ENCODE peak calls at places on chromosomes 4 and X, in eight cellular contexts. R is B cell, X is GM06990, O is upper lobe of right lung, N is glutamatergic neuron, Q is choroid plexus epithelial cell, T is cardiac muscle cell, P is hepatocyte. D is an unnamed sample.

GRCh38 chrX:1462596-1463251 is 10.0 kb upstream of the ASMTL start:
- DNase-seq in R (peak), X (no peak), O (peak), N (no peak), Q (peak), T (no peak), P (peak), D (no peak)

GRCh38 chr4:34469518-34469917 is 1774.8 kb downstream of the ARAP2 start:
- DNase-seq in R (no peak), X (no peak), O (no peak), N (no peak), Q (no peak), T (no peak), P (no peak), D (no peak)

GRCh38 chr4:54660145-54660535 is 2.4 kb downstream of the KIT start:
- DNase-seq in R (no peak), X (no peak), O (no peak), N (no peak), Q (no peak), T (no peak), P (no peak), D (no peak)

GRCh38 chr4:104393649-104394048 is 101.0 kb downstream of the CXXC4 start:
- DNase-seq in R (no peak), X (no peak), O (no peak), N (no peak), Q (no peak), T (no peak), P (no peak), D (no peak)

GRCh38 chr4:119111296-119111695 is 24.3 kb upstream of the MYOZ2 start:
- DNase-seq in R (no peak), X (no peak), O (no peak), N (no peak), Q (no peak), T (no peak), P (no peak), D (no peak)

GRCh38 chr4:133596459-133596858 is 447.4 kb downstream of the PCDH10 start:
- DNase-seq in R (no peak), X (no peak), O (no peak), N (no peak), Q (no peak), T (peak), P (no peak), D (no peak)

GRCh38 chrX:9456250-9457074 is 8.4 kb upstream of the TBL1X start:
- DNase-seq in R (no peak), X (no peak), O (no peak), N (no peak), Q (no peak), T (no peak), P (no peak), D (no peak)

GRCh38 chrX:119871599-119872395 is at the start of the genes NDUFA1 and RNF113A:
- DNase-seq in R (peak), X (peak), O (peak), N (peak), Q (peak), T (peak), P (peak), D (peak)

GRCh38 chr4:164770051-164770724 is 16.3 kb downstream of the SMIM31 start:
- DNase-seq in R (no peak), X (no peak), O (no peak), N (no peak), Q (no peak), T (no peak), P (no peak), D (no peak)

GRCh38 chrX:56222473-56223000 is 9.6 kb upstream of the KLF8 start:
- DNase-seq in R (no peak), X (no peak), O (no peak), N (no peak), Q (no peak), T (no peak), P (no peak), D (no peak)

GRCh38 chrX:45351478-45351877 is 150.8 kb upstream of the DIPK2B start:
- DNase-seq in R (no peak), X (no peak), O (no peak), N (no peak), Q (peak), T (no peak), P (no peak), D (no peak)

GRCh38 chrX:38929966-38930421 is 128.7 kb downstream of the MID1IP1 start:
- DNase-seq in R (no peak), X (no peak), O (no peak), N (no peak), Q (peak), T (peak), P (no peak), D (no peak)

GRCh38 chrX:109619816-109620215 is 5.2 kb downstream of the KCNE5 start:
- DNase-seq in R (no peak), X (no peak), O (no peak), N (peak), Q (no peak), T (no peak), P (no peak), D (no peak)

GRCh38 chr4:13546855-13547562 is 2.7 kb upstream of the NKX3-2 start:
- DNase-seq in R (no peak), X (no peak), O (no peak), N (peak), Q (no peak), T (no peak), P (peak), D (no peak)

GRCh38 chrX:72351606-72352338 is 46.1 kb upstream of the CITED1 start:
- DNase-seq in R (no peak), X (no peak), O (no peak), N (no peak), Q (no peak), T (no peak), P (peak), D (no peak)

GRCh38 chr4:91653067-91653466 is 650.7 kb upstream of the GRID2 start:
- DNase-seq in R (no peak), X (no peak), O (no peak), N (no peak), Q (no peak), T (no peak), P (no peak), D (no peak)

GRCh38 chr4:111323916-111324315 is 701.0 kb upstream of the PITX2 start:
- DNase-seq in R (no peak), X (no peak), O (no peak), N (no peak), Q (peak), T (no peak), P (no peak), D (no peak)

GRCh38 chr4:37693450-37694190 is 7.4 kb upstream of the RELL1 start:
- DNase-seq in R (no peak), X (no peak), O (no peak), N (no peak), Q (peak), T (no peak), P (no peak), D (no peak)

GRCh38 chrX:152641256-152641875 is 3.7 kb downstream of the GABRQ start:
- DNase-seq in R (no peak), X (no peak), O (no peak), N (no peak), Q (no peak), T (no peak), P (no peak), D (no peak)

GRCh38 chr4:38488891-38489861 is 174.8 kb upstream of the KLF3 start:
- DNase-seq in R (no peak), X (no peak), O (no peak), N (peak), Q (peak), T (peak), P (peak), D (no peak)

GRCh38 chrX:130413415-130413814 is 11.6 kb downstream of the RBMX2 start:
- DNase-seq in R (no peak), X (no peak), O (no peak), N (no peak), Q (peak), T (no peak), P (no peak), D (no peak)

GRCh38 chrX:66676413-66676812 is 37.5 kb upstream of the EDA2R start:
- DNase-seq in R (no peak), X (no peak), O (no peak), N (no peak), Q (peak), T (no peak), P (no peak), D (no peak)

GRCh38 chr4:13539721-13540445 is 4.4 kb downstream of the NKX3-2 start:
- DNase-seq in R (no peak), X (no peak), O (no peak), N (no peak), Q (no peak), T (no peak), P (no peak), D (no peak)

GRCh38 chr4:98448923-98449322 is 187.7 kb downstream of the RAP1GDS1 start:
- DNase-seq in R (no peak), X (peak), O (no peak), N (no peak), Q (no peak), T (peak), P (no peak), D (no peak)

GRCh38 chr4:164977243-164978164 is at the start of gene TRIM61:
- DNase-seq in R (peak), X (peak), O (peak), N (no peak), Q (peak), T (peak), P (no peak), D (no peak)

GRCh38 chrX:10015711-10016515 is 48.8 kb downstream of the CLDN34 start:
- DNase-seq in R (peak), X (no peak), O (peak), N (peak), Q (no peak), T (peak), P (peak), D (peak)

GRCh38 chrX:127578395-127578794 is 473.8 kb downstream of the ACTRT1 start:
- DNase-seq in R (no peak), X (no peak), O (no peak), N (no peak), Q (no peak), T (no peak), P (no peak), D (no peak)

GRCh38 chr4:131650951-131651350 is 1498.1 kb upstream of the PCDH10 start:
- DNase-seq in R (no peak), X (no peak), O (no peak), N (no peak), Q (no peak), T (no peak), P (no peak), D (no peak)

GRCh38 chrX:16436348-16437188 is 213.4 kb upstream of the S100G start:
- DNase-seq in R (no peak), X (no peak), O (peak), N (peak), Q (peak), T (peak), P (peak), D (peak)

GRCh38 chr4:98181815-98182214 is 38.5 kb upstream of the STPG2 start:
- DNase-seq in R (no peak), X (no peak), O (no peak), N (no peak), Q (peak), T (peak), P (peak), D (no peak)

GRCh38 chrX:30317308-30317707 is 8.1 kb upstream of the NR0B1 start:
- DNase-seq in R (no peak), X (no peak), O (no peak), N (no peak), Q (no peak), T (no peak), P (no peak), D (no peak)

GRCh38 chrX:12961191-12961718 is 13.7 kb upstream of the TMSB4X start:
- DNase-seq in R (no peak), X (no peak), O (no peak), N (no peak), Q (peak), T (no peak), P (no peak), D (no peak)
- TF ChIP-seq CTCF in R (peak), X (peak), O (no peak), N (no peak), Q (no peak), T (no peak), P (no peak), D (no peak)

GRCh38 chrX:134753185-134754008 is 95.1 kb upstream of the PLAC1 start:
- DNase-seq in R (no peak), X (no peak), O (no peak), N (no peak), Q (peak), T (no peak), P (no peak), D (no peak)
- TF ChIP-seq CTCF in R (no peak), X (no peak), O (no peak), N (no peak), Q (peak), T (peak), P (peak), D (no peak)

GRCh38 chr4:147597561-147597960 is 19.6 kb upstream of the TMEM184C start:
- DNase-seq in R (no peak), X (no peak), O (no peak), N (no peak), Q (no peak), T (no peak), P (no peak), D (no peak)

GRCh38 chr4:147596976-147597375 is 20.2 kb upstream of the TMEM184C start:
- DNase-seq in R (no peak), X (no peak), O (no peak), N (no peak), Q (peak), T (no peak), P (no peak), D (peak)

GRCh38 chr4:147591048-147591577 is 26.1 kb upstream of the TMEM184C start:
- DNase-seq in R (no peak), X (no peak), O (no peak), N (no peak), Q (peak), T (no peak), P (no peak), D (no peak)

GRCh38 chr4:147596377-147596776 is 20.8 kb upstream of the TMEM184C start:
- DNase-seq in R (no peak), X (no peak), O (no peak), N (no peak), Q (peak), T (no peak), P (no peak), D (no peak)

GRCh38 chr4:147594107-147594506 is 23.1 kb upstream of the TMEM184C start:
- DNase-seq in R (no peak), X (no peak), O (no peak), N (no peak), Q (no peak), T (no peak), P (no peak), D (no peak)
- TF ChIP-seq CTCF in R (no peak), X (no peak), O (no peak), N (no peak), Q (peak), T (peak), P (no peak), D (no peak)

GRCh38 chr4:187668683-187669082 is 326.9 kb upstream of the ZFP42 start:
- DNase-seq in R (no peak), X (no peak), O (no peak), N (no peak), Q (no peak), T (no peak), P (no peak), D (no peak)

GRCh38 chr4:187664011-187664410 is 331.6 kb upstream of the ZFP42 start:
- DNase-seq in R (no peak), X (no peak), O (no peak), N (no peak), Q (no peak), T (no peak), P (no peak), D (no peak)

GRCh38 chr4:187667095-187667494 is 328.5 kb upstream of the ZFP42 start:
- DNase-seq in R (no peak), X (no peak), O (no peak), N (no peak), Q (no peak), T (no peak), P (no peak), D (no peak)

GRCh38 chr4:187663076-187663475 is 332.5 kb upstream of the ZFP42 start:
- DNase-seq in R (no peak), X (no peak), O (no peak), N (no peak), Q (peak), T (no peak), P (no peak), D (no peak)

GRCh38 chr4:187666634-187667033 is 328.9 kb upstream of the ZFP42 start:
- DNase-seq in R (no peak), X (no peak), O (no peak), N (no peak), Q (no peak), T (no peak), P (peak), D (no peak)
- TF ChIP-seq CTCF in R (no peak), X (no peak), O (no peak), N (no peak), Q (no peak), T (no peak), P (no peak), D (no peak)

DNA sequence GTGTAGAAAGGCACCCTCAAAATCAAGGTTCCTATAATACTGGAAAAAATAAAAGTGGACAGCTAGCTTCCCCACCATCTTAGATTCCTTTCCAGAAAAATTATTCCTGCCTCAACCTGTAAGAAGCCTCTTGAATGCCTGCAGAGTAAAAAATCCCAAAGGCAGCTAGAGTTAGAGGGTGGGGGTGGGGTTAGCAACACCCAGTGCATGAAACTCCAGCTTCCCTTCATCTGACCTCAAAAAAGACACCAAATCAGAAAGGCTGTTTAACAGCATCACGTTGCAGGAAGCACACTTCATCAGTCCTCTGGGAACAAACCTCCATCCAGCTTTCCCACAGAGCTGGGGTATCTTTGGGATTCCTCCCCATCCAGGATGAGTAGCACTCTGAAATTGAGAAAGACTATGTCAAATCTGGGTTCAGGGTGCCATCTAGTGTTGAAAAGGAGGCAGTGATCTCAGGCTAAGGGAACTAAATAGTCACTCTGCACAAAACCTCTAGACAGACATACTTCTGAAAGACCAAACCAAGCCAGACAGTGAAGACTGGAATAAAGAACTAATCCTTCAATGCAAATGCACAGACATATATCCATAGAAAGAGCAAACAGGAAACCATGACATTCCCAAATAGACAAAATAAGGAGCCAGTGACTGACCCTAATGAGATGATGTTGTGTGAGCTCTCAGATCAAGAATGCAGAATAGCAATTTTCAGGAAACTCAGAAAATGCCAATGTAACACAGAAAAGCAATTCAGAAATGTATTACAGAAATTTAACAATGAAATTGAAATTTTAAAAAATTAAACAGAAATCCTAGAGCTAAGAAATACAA is 97.9 kb downstream of the ARHGEF9 start:
- DNase-seq in R (no peak), X (peak), O (no peak), N (no peak), Q (peak), T (peak), P (peak), D (peak)
- TF ChIP-seq CTCF in R (peak), X (peak), O (peak), N (peak), Q (peak), T (peak), P (peak), D (peak)

GRCh38 chrX:118536687-118537461 is 41.3 kb downstream of the DOCK11 start:
- DNase-seq in R (peak), X (peak), O (no peak), N (peak), Q (peak), T (peak), P (no peak), D (peak)
- TF ChIP-seq CTCF in R (peak), X (peak), O (peak), N (peak), Q (peak), T (peak), P (peak), D (no peak)

GRCh38 chrX:34300871-34301270 is 168.8 kb upstream of the FAM47A start:
- DNase-seq in R (no peak), X (no peak), O (no peak), N (no peak), Q (peak), T (peak), P (peak), D (peak)
- TF ChIP-seq CTCF in R (peak), X (peak), O (peak), N (peak), Q (peak), T (peak), P (peak), D (peak)